ENCODE peak calls at places on chromosomes 5 and 9, in four cellular contexts. One of them, this sample, is unnamed.

GRCh38 chr9:25677301-25678146 is 720 bp downstream of the TUSC1 start:
- DNase-seq in GM12878: no peak
- DNase-seq in HCT116: no peak
- DNase-seq in stomach: peak; percentile 86
- DNase-seq in this sample: no peak

GRCh38 chr9:131330814-131331600 is 41.5 kb downstream of the PLPP7 start:
- DNase-seq in GM12878: no peak
- DNase-seq in HCT116: no peak
- DNase-seq in stomach: no peak
- DNase-seq in this sample: no peak

GRCh38 chr9:128117613-128118471 is 9.7 kb downstream of the PTGES2 start:
- DNase-seq in GM12878: no peak
- DNase-seq in HCT116: peak; percentile 74
- DNase-seq in stomach: peak; percentile 96
- DNase-seq in this sample: peak; percentile 85

GRCh38 chr5:69368458-69369368 is 607 bp downstream of the AK6 start:
- DNase-seq in GM12878: no peak
- DNase-seq in HCT116: peak; percentile 31
- DNase-seq in stomach: no peak
- DNase-seq in this sample: no peak

GRCh38 chr5:148221510-148221909 is 16.8 kb upstream of the MARCOL start:
- DNase-seq in GM12878: no peak
- DNase-seq in HCT116: no peak
- DNase-seq in stomach: no peak
- DNase-seq in this sample: no peak

GRCh38 chr5:139884144-139884543 is 88.5 kb downstream of the PSD2 start:
- DNase-seq in GM12878: no peak
- DNase-seq in HCT116: no peak
- DNase-seq in stomach: no peak
- DNase-seq in this sample: no peak

GRCh38 chr9:136331556-136332481 is 4.5 kb downstream of the GPSM1 start:
- DNase-seq in GM12878: no peak
- DNase-seq in HCT116: no peak
- DNase-seq in stomach: no peak
- DNase-seq in this sample: no peak

GRCh38 chr5:180803181-180804128 is 849 bp upstream of the MGAT1 start:
- DNase-seq in GM12878: peak; percentile 85
- DNase-seq in HCT116: no peak
- DNase-seq in stomach: peak; percentile 69
- DNase-seq in this sample: peak; percentile 74

GRCh38 chr9:19232830-19233194 is 2.3 kb downstream of the DENND4C start:
- DNase-seq in GM12878: peak; percentile 46
- DNase-seq in HCT116: no peak
- DNase-seq in stomach: no peak
- DNase-seq in this sample: peak; percentile 17

DNA sequence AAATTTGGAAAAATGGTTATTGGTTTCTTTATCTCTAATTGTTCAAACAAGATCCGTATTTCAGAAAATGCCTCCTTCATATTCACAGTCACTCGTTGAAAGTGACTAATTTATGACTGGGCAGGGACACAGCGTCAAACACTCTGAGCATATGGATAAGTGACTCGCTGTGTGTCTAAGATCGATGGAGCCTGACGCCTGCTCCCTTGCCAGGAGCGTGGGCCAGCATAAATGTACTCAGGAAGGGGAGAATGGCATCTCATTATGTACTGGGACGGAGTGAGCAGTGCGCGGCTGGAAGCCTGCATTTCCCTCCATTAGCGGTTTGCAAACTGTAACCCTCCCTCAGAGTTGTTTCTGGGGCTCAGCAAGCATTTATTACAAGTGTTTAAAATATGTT is 79.8 kb upstream of the CAST start:
- DNase-seq in GM12878: no peak
- DNase-seq in HCT116: no peak
- DNase-seq in stomach: no peak
- DNase-seq in this sample: no peak
- TF ChIP-seq POLR2AphosphoS5 in GM12878: no peak
- TF ChIP-seq POLR2AphosphoS5 in HCT116: no peak
- TF ChIP-seq POLR2AphosphoS5 in stomach: no peak
- TF ChIP-seq POLR2AphosphoS5 in this sample: no peak

DNA sequence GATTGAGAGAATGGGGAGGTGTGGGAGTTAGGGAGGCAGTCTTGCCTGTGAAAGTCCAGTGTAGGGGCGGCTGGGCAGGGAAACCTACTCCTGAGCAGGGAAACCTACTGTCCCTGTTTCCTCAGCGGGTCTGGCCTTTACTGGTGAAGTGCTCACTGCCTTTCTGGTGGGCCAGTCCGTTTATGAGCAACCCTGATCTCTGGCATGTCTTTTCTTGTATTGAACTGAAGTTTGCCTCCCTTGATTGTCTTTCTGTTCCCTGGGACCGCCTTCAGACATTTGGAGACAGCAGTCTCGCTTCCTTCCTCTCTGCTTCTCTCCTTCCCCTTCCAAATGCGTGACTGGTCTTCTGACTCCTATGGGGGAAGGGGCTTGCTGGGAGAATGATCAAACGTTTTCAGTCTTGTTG is 2.9 kb downstream of the SNX18 start:
- DNase-seq in GM12878: no peak
- DNase-seq in HCT116: no peak
- DNase-seq in stomach: peak; percentile 37
- DNase-seq in this sample: no peak
- TF ChIP-seq POLR2A in GM12878: no peak
- TF ChIP-seq POLR2A in HCT116: no peak
- TF ChIP-seq POLR2A in stomach: no peak
- TF ChIP-seq POLR2A in this sample: no peak

GRCh38 chr9:98796364-98797101 is at the start of gene ANKS6:
- DNase-seq in GM12878: no peak
- DNase-seq in HCT116: no peak
- DNase-seq in stomach: peak; percentile 91
- DNase-seq in this sample: peak; percentile 66
- TF ChIP-seq POLR2AphosphoS5 in GM12878: no peak
- TF ChIP-seq POLR2AphosphoS5 in HCT116: peak; percentile 79
- TF ChIP-seq POLR2AphosphoS5 in stomach: peak; percentile 21
- TF ChIP-seq POLR2AphosphoS5 in this sample: no peak

DNA sequence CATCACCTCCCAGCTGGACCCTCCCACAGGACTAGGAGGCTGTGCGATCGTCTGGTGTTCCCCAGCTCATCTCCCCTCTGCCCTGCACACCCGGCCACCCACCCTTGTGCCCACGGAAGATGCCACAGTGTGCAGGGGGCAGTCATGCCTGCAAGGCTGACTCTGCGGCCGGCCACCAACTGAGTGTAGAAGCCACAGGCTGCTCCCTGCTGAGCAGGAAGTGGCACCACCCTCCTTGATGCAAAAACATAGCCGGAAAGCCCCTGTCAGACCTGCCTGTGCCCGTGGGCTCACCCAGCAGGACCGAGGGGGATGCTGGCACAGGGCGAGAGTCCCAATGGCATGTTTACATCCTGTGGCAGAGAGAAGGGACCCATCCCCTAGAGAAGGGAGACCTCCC is 40.3 kb upstream of the SLC12A7 start:
- DNase-seq in GM12878: no peak
- DNase-seq in HCT116: no peak
- DNase-seq in stomach: no peak
- DNase-seq in this sample: no peak
- TF ChIP-seq POLR2A in GM12878: no peak
- TF ChIP-seq POLR2A in HCT116: no peak
- TF ChIP-seq POLR2A in stomach: no peak
- TF ChIP-seq POLR2A in this sample: no peak

DNA sequence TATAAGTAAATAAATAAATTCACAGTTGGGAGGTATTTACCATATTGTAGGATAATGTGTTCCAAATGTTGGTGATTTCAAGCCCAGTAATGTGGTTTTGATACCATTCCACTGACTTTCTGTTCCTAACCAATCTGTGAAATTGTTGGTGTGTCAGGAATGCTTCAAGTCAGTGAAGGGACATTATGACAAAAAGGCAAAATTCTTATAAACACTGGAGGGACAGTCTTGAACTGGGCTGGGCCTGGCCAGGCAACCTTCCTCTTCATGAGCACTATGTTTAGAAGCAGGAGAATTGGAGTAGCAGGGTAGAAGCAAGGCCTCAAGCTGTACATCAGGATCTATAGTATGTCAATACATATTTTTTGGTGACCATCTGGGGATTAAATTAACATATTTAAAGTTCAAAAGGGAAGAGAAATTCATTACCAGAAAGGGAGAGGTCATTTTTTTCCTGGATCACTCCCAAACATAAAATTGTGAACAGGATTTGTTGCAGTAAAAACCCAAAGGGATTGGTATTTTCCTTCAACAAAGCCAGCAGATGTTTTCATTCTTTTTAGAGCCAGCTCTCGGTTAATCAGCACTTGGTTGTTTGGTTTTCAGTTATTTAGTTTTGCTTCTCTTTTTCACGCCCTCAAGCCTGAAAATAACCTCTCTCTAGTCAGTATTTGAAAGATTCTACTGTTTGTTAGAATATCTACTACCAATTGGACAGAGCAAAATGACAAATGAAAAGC is 77.9 kb upstream of the PIK3R1 start:
- DNase-seq in GM12878: no peak
- DNase-seq in HCT116: no peak
- DNase-seq in stomach: no peak
- DNase-seq in this sample: no peak
- TF ChIP-seq POLR2AphosphoS5 in GM12878: no peak
- TF ChIP-seq POLR2AphosphoS5 in HCT116: no peak
- TF ChIP-seq POLR2AphosphoS5 in stomach: no peak
- TF ChIP-seq POLR2AphosphoS5 in this sample: no peak

GRCh38 chr9:35689601-35690446 is at the start of gene TPM2:
- DNase-seq in GM12878: no peak
- DNase-seq in HCT116: peak; percentile 33
- DNase-seq in stomach: peak; percentile 37
- DNase-seq in this sample: no peak
- TF ChIP-seq POLR2A in GM12878: no peak
- TF ChIP-seq POLR2A in HCT116: peak; percentile 76
- TF ChIP-seq POLR2A in stomach: no peak
- TF ChIP-seq POLR2A in this sample: no peak

GRCh38 chr5:59100875-59101274 is 518.0 kb downstream of the RAB3C start:
- DNase-seq in GM12878: no peak
- DNase-seq in HCT116: no peak
- DNase-seq in stomach: no peak
- DNase-seq in this sample: no peak

GRCh38 chr5:59103303-59103702 is 520.4 kb downstream of the RAB3C start:
- DNase-seq in GM12878: no peak
- DNase-seq in HCT116: no peak
- DNase-seq in stomach: no peak
- DNase-seq in this sample: no peak

GRCh38 chr5:59102437-59102836 is 519.6 kb downstream of the RAB3C start:
- DNase-seq in GM12878: no peak
- DNase-seq in HCT116: no peak
- DNase-seq in stomach: no peak
- DNase-seq in this sample: no peak

GRCh38 chr5:59107692-59108091 is 524.8 kb downstream of the RAB3C start:
- DNase-seq in GM12878: no peak
- DNase-seq in HCT116: no peak
- DNase-seq in stomach: peak; percentile 68
- DNase-seq in this sample: no peak

GRCh38 chr5:59104400-59105117 is 521.7 kb downstream of the RAB3C start:
- DNase-seq in GM12878: no peak
- DNase-seq in HCT116: no peak
- DNase-seq in stomach: no peak
- DNase-seq in this sample: no peak
- TF ChIP-seq POLR2AphosphoS5 in GM12878: no peak
- TF ChIP-seq POLR2AphosphoS5 in HCT116: no peak
- TF ChIP-seq POLR2AphosphoS5 in stomach: no peak
- TF ChIP-seq POLR2AphosphoS5 in this sample: no peak